ENCODE peak calls at places on chromosome 17, in four cellular contexts. One of them, this sample, is unnamed.

GRCh38 chr17:29048440-29049360 is 5.8 kb downstream of the PIPOX start:
- DNase-seq in T-helper 1 cell: no peak
- DNase-seq in cardiac fibroblast: no peak
- DNase-seq in nucleus accumbens: no peak
- DNase-seq in this sample: no peak

GRCh38 chr17:4232168-4232813 is 31.5 kb downstream of the ANKFY1 start:
- DNase-seq in T-helper 1 cell: no peak
- DNase-seq in nucleus accumbens: no peak
- DNase-seq in cardiac fibroblast: peak
- DNase-seq in this sample: no peak

GRCh38 chr17:75832652-75833400 is 11.4 kb downstream of the UNC13D start:
- DNase-seq in nucleus accumbens: no peak
- DNase-seq in cardiac fibroblast: no peak
- DNase-seq in T-helper 1 cell: peak
- DNase-seq in this sample: no peak

GRCh38 chr17:41785091-41785875 is 1.2 kb downstream of the JUP start:
- DNase-seq in cardiac fibroblast: peak
- DNase-seq in T-helper 1 cell: no peak
- DNase-seq in nucleus accumbens: no peak
- DNase-seq in this sample: peak

GRCh38 chr17:67759355-67760171 is 41.8 kb downstream of the NOL11 start:
- DNase-seq in T-helper 1 cell: no peak
- DNase-seq in nucleus accumbens: no peak
- DNase-seq in cardiac fibroblast: peak
- DNase-seq in this sample: no peak

GRCh38 chr17:55336426-55336825 is 71.7 kb downstream of the HLF start:
- DNase-seq in nucleus accumbens: no peak
- DNase-seq in T-helper 1 cell: no peak
- DNase-seq in cardiac fibroblast: no peak
- DNase-seq in this sample: no peak

GRCh38 chr17:10201680-10202079 is 3.3 kb upstream of the GAS7 start:
- DNase-seq in nucleus accumbens: no peak
- DNase-seq in cardiac fibroblast: no peak
- DNase-seq in T-helper 1 cell: no peak
- DNase-seq in this sample: no peak

GRCh38 chr17:57489321-57489720 is 233.0 kb downstream of the MSI2 start:
- DNase-seq in nucleus accumbens: no peak
- DNase-seq in T-helper 1 cell: no peak
- DNase-seq in cardiac fibroblast: no peak
- DNase-seq in this sample: no peak

GRCh38 chr17:48432820-48433775 is 3.1 kb upstream of the SKAP1 start:
- DNase-seq in nucleus accumbens: no peak
- DNase-seq in T-helper 1 cell: no peak
- DNase-seq in cardiac fibroblast: no peak
- DNase-seq in this sample: no peak

GRCh38 chr17:81685108-81685507 is 1.3 kb downstream of the HGS start:
- DNase-seq in nucleus accumbens: no peak
- DNase-seq in cardiac fibroblast: peak
- DNase-seq in T-helper 1 cell: no peak
- DNase-seq in this sample: no peak

GRCh38 chr17:77184474-77184873 is 43.7 kb downstream of the SEC14L1 start:
- DNase-seq in cardiac fibroblast: no peak
- DNase-seq in T-helper 1 cell: no peak
- DNase-seq in nucleus accumbens: no peak
- DNase-seq in this sample: no peak

GRCh38 chr17:58176200-58176599 is 9.4 kb downstream of the OR4D2 start:
- DNase-seq in nucleus accumbens: no peak
- DNase-seq in T-helper 1 cell: no peak
- DNase-seq in cardiac fibroblast: peak
- DNase-seq in this sample: no peak

GRCh38 chr17:45940826-45941225 is 46.5 kb downstream of the MAPT start:
- DNase-seq in T-helper 1 cell: no peak
- DNase-seq in nucleus accumbens: no peak
- DNase-seq in cardiac fibroblast: peak
- DNase-seq in this sample: no peak

GRCh38 chr17:75635610-75636202 is 2.5 kb downstream of the SMIM5 start:
- DNase-seq in nucleus accumbens: no peak
- DNase-seq in T-helper 1 cell: no peak
- DNase-seq in cardiac fibroblast: no peak
- DNase-seq in this sample: no peak

GRCh38 chr17:7633093-7633492 is 3.2 kb downstream of the SHBG start:
- DNase-seq in nucleus accumbens: no peak
- DNase-seq in T-helper 1 cell: no peak
- DNase-seq in cardiac fibroblast: no peak
- DNase-seq in this sample: no peak

GRCh38 chr17:7932949-7933348 is 943 bp downstream of the CNTROB start:
- DNase-seq in T-helper 1 cell: peak
- DNase-seq in cardiac fibroblast: peak
- DNase-seq in nucleus accumbens: no peak
- DNase-seq in this sample: peak

GRCh38 chr17:61314368-61315078 is 85.1 kb upstream of the TBX2 start:
- DNase-seq in T-helper 1 cell: no peak
- DNase-seq in cardiac fibroblast: peak
- DNase-seq in nucleus accumbens: no peak
- DNase-seq in this sample: no peak

GRCh38 chr17:70308619-70309018 is 139.3 kb downstream of the KCNJ2 start:
- DNase-seq in nucleus accumbens: no peak
- DNase-seq in T-helper 1 cell: no peak
- DNase-seq in cardiac fibroblast: no peak
- DNase-seq in this sample: no peak

GRCh38 chr17:78838574-78839005 is 2.0 kb downstream of the USP36 start:
- DNase-seq in nucleus accumbens: no peak
- DNase-seq in cardiac fibroblast: no peak
- DNase-seq in T-helper 1 cell: no peak
- DNase-seq in this sample: no peak

GRCh38 chr17:65794572-65794971 is 233.1 kb upstream of the AXIN2 start:
- DNase-seq in T-helper 1 cell: no peak
- DNase-seq in cardiac fibroblast: peak
- DNase-seq in nucleus accumbens: no peak
- DNase-seq in this sample: no peak

GRCh38 chr17:70378005-70378404 is 208.7 kb downstream of the KCNJ2 start:
- DNase-seq in T-helper 1 cell: no peak
- DNase-seq in cardiac fibroblast: no peak
- DNase-seq in nucleus accumbens: no peak
- DNase-seq in this sample: no peak